ENCODE peak calls at places on chromosomes 13 and 19, in eight cellular contexts. One of them, this sample, is unnamed.

GRCh38 chr19:13790354-13790753 is 4.9 kb upstream of the ZSWIM4 start:
- DNase-seq in activated CD4-positive, CD25-positive, alpha-beta regulatory T cell treated with anti-CD3 and anti-CD28 coated beads, Interleukin-2, amount 50 U/mL, for 16 hours: no peak
- DNase-seq in activated CD4-positive, alpha-beta T cell treated with anti-CD3 and anti-CD28 coated beads, Interleukin-2, amount 50 U/mL, for 24 hours: no peak
- DNase-seq in fibroblast of the conjunctiva: no peak
- DNase-seq in NCI-H187: no peak
- DNase-seq in cardiac muscle cell: no peak
- DNase-seq in H54: no peak
- DNase-seq in fibroblast of lung: no peak
- DNase-seq in this sample: no peak

GRCh38 chr19:18401580-18402112 is 4.2 kb upstream of the LRRC25 start:
- DNase-seq in activated CD4-positive, CD25-positive, alpha-beta regulatory T cell treated with anti-CD3 and anti-CD28 coated beads, Interleukin-2, amount 50 U/mL, for 16 hours: no peak
- DNase-seq in activated CD4-positive, alpha-beta T cell treated with anti-CD3 and anti-CD28 coated beads, Interleukin-2, amount 50 U/mL, for 24 hours: no peak
- DNase-seq in fibroblast of the conjunctiva: no peak
- DNase-seq in NCI-H187: no peak
- DNase-seq in cardiac muscle cell: no peak
- DNase-seq in H54: no peak
- DNase-seq in fibroblast of lung: peak
- DNase-seq in this sample: no peak

GRCh38 chr13:64158910-64159309 is 2743.3 kb upstream of the PCDH20 start:
- DNase-seq in activated CD4-positive, CD25-positive, alpha-beta regulatory T cell treated with anti-CD3 and anti-CD28 coated beads, Interleukin-2, amount 50 U/mL, for 16 hours: no peak
- DNase-seq in activated CD4-positive, alpha-beta T cell treated with anti-CD3 and anti-CD28 coated beads, Interleukin-2, amount 50 U/mL, for 24 hours: no peak
- DNase-seq in fibroblast of the conjunctiva: peak
- DNase-seq in NCI-H187: no peak
- DNase-seq in cardiac muscle cell: no peak
- DNase-seq in H54: peak
- DNase-seq in fibroblast of lung: peak
- DNase-seq in this sample: no peak

GRCh38 chr19:3117746-3118145 is 18.1 kb upstream of the GNA15 start:
- DNase-seq in activated CD4-positive, CD25-positive, alpha-beta regulatory T cell treated with anti-CD3 and anti-CD28 coated beads, Interleukin-2, amount 50 U/mL, for 16 hours: no peak
- DNase-seq in activated CD4-positive, alpha-beta T cell treated with anti-CD3 and anti-CD28 coated beads, Interleukin-2, amount 50 U/mL, for 24 hours: no peak
- DNase-seq in fibroblast of the conjunctiva: no peak
- DNase-seq in NCI-H187: no peak
- DNase-seq in cardiac muscle cell: no peak
- DNase-seq in H54: no peak
- DNase-seq in fibroblast of lung: no peak
- DNase-seq in this sample: no peak

GRCh38 chr13:23549724-23550123 is 20.5 kb upstream of the TNFRSF19 start:
- DNase-seq in activated CD4-positive, CD25-positive, alpha-beta regulatory T cell treated with anti-CD3 and anti-CD28 coated beads, Interleukin-2, amount 50 U/mL, for 16 hours: no peak
- DNase-seq in activated CD4-positive, alpha-beta T cell treated with anti-CD3 and anti-CD28 coated beads, Interleukin-2, amount 50 U/mL, for 24 hours: no peak
- DNase-seq in fibroblast of the conjunctiva: no peak
- DNase-seq in NCI-H187: no peak
- DNase-seq in cardiac muscle cell: peak
- DNase-seq in H54: no peak
- DNase-seq in fibroblast of lung: no peak
- DNase-seq in this sample: no peak

GRCh38 chr13:36673838-36674326 is at the start of gene SERTM1:
- DNase-seq in activated CD4-positive, CD25-positive, alpha-beta regulatory T cell treated with anti-CD3 and anti-CD28 coated beads, Interleukin-2, amount 50 U/mL, for 16 hours: no peak
- DNase-seq in activated CD4-positive, alpha-beta T cell treated with anti-CD3 and anti-CD28 coated beads, Interleukin-2, amount 50 U/mL, for 24 hours: no peak
- DNase-seq in fibroblast of the conjunctiva: no peak
- DNase-seq in NCI-H187: peak
- DNase-seq in cardiac muscle cell: peak
- DNase-seq in H54: no peak
- DNase-seq in fibroblast of lung: no peak
- DNase-seq in this sample: no peak

GRCh38 chr13:75181906-75182305 is 300.1 kb downstream of the TBC1D4 start:
- DNase-seq in activated CD4-positive, CD25-positive, alpha-beta regulatory T cell treated with anti-CD3 and anti-CD28 coated beads, Interleukin-2, amount 50 U/mL, for 16 hours: no peak
- DNase-seq in activated CD4-positive, alpha-beta T cell treated with anti-CD3 and anti-CD28 coated beads, Interleukin-2, amount 50 U/mL, for 24 hours: no peak
- DNase-seq in fibroblast of the conjunctiva: no peak
- DNase-seq in NCI-H187: no peak
- DNase-seq in cardiac muscle cell: no peak
- DNase-seq in H54: peak
- DNase-seq in fibroblast of lung: peak
- DNase-seq in this sample: peak

GRCh38 chr19:34556500-34556899 is 74.9 kb downstream of the WTIP start:
- DNase-seq in activated CD4-positive, CD25-positive, alpha-beta regulatory T cell treated with anti-CD3 and anti-CD28 coated beads, Interleukin-2, amount 50 U/mL, for 16 hours: no peak
- DNase-seq in activated CD4-positive, alpha-beta T cell treated with anti-CD3 and anti-CD28 coated beads, Interleukin-2, amount 50 U/mL, for 24 hours: no peak
- DNase-seq in fibroblast of the conjunctiva: peak
- DNase-seq in NCI-H187: no peak
- DNase-seq in cardiac muscle cell: peak
- DNase-seq in H54: no peak
- DNase-seq in fibroblast of lung: no peak
- DNase-seq in this sample: no peak

GRCh38 chr13:112850273-112850672 is 118.7 kb upstream of the MCF2L start:
- DNase-seq in activated CD4-positive, CD25-positive, alpha-beta regulatory T cell treated with anti-CD3 and anti-CD28 coated beads, Interleukin-2, amount 50 U/mL, for 16 hours: no peak
- DNase-seq in activated CD4-positive, alpha-beta T cell treated with anti-CD3 and anti-CD28 coated beads, Interleukin-2, amount 50 U/mL, for 24 hours: no peak
- DNase-seq in fibroblast of the conjunctiva: no peak
- DNase-seq in NCI-H187: no peak
- DNase-seq in cardiac muscle cell: no peak
- DNase-seq in H54: no peak
- DNase-seq in fibroblast of lung: no peak
- DNase-seq in this sample: no peak

GRCh38 chr13:51525567-51526165 is 58.6 kb upstream of the WDFY2 start:
- DNase-seq in activated CD4-positive, CD25-positive, alpha-beta regulatory T cell treated with anti-CD3 and anti-CD28 coated beads, Interleukin-2, amount 50 U/mL, for 16 hours: no peak
- DNase-seq in activated CD4-positive, alpha-beta T cell treated with anti-CD3 and anti-CD28 coated beads, Interleukin-2, amount 50 U/mL, for 24 hours: no peak
- DNase-seq in fibroblast of the conjunctiva: no peak
- DNase-seq in NCI-H187: no peak
- DNase-seq in cardiac muscle cell: no peak
- DNase-seq in H54: no peak
- DNase-seq in fibroblast of lung: no peak
- DNase-seq in this sample: no peak

GRCh38 chr19:12841094-12841493 is 2.8 kb downstream of the MAST1 start:
- DNase-seq in activated CD4-positive, CD25-positive, alpha-beta regulatory T cell treated with anti-CD3 and anti-CD28 coated beads, Interleukin-2, amount 50 U/mL, for 16 hours: no peak
- DNase-seq in activated CD4-positive, alpha-beta T cell treated with anti-CD3 and anti-CD28 coated beads, Interleukin-2, amount 50 U/mL, for 24 hours: no peak
- DNase-seq in fibroblast of the conjunctiva: no peak
- DNase-seq in NCI-H187: peak
- DNase-seq in cardiac muscle cell: peak
- DNase-seq in H54: no peak
- DNase-seq in fibroblast of lung: peak
- DNase-seq in this sample: no peak

GRCh38 chr13:43675577-43675976 is 111.2 kb downstream of the ENOX1 start:
- DNase-seq in activated CD4-positive, CD25-positive, alpha-beta regulatory T cell treated with anti-CD3 and anti-CD28 coated beads, Interleukin-2, amount 50 U/mL, for 16 hours: no peak
- DNase-seq in activated CD4-positive, alpha-beta T cell treated with anti-CD3 and anti-CD28 coated beads, Interleukin-2, amount 50 U/mL, for 24 hours: no peak
- DNase-seq in fibroblast of the conjunctiva: no peak
- DNase-seq in NCI-H187: no peak
- DNase-seq in cardiac muscle cell: no peak
- DNase-seq in H54: no peak
- DNase-seq in fibroblast of lung: no peak
- DNase-seq in this sample: no peak

GRCh38 chr19:28426902-28427232 is 786.1 kb downstream of the UQCRFS1 start:
- DNase-seq in activated CD4-positive, CD25-positive, alpha-beta regulatory T cell treated with anti-CD3 and anti-CD28 coated beads, Interleukin-2, amount 50 U/mL, for 16 hours: no peak
- DNase-seq in activated CD4-positive, alpha-beta T cell treated with anti-CD3 and anti-CD28 coated beads, Interleukin-2, amount 50 U/mL, for 24 hours: no peak
- DNase-seq in fibroblast of the conjunctiva: no peak
- DNase-seq in NCI-H187: no peak
- DNase-seq in cardiac muscle cell: no peak
- DNase-seq in H54: peak
- DNase-seq in fibroblast of lung: peak
- DNase-seq in this sample: no peak

GRCh38 chr13:74246398-74246975 is 112.3 kb upstream of the KLF12 start:
- DNase-seq in activated CD4-positive, CD25-positive, alpha-beta regulatory T cell treated with anti-CD3 and anti-CD28 coated beads, Interleukin-2, amount 50 U/mL, for 16 hours: no peak
- DNase-seq in activated CD4-positive, alpha-beta T cell treated with anti-CD3 and anti-CD28 coated beads, Interleukin-2, amount 50 U/mL, for 24 hours: no peak
- DNase-seq in fibroblast of the conjunctiva: peak
- DNase-seq in NCI-H187: no peak
- DNase-seq in cardiac muscle cell: no peak
- DNase-seq in H54: no peak
- DNase-seq in fibroblast of lung: peak
- DNase-seq in this sample: no peak

GRCh38 chr19:52896431-52897148 is 845 bp downstream of the ZNF320 start:
- DNase-seq in activated CD4-positive, CD25-positive, alpha-beta regulatory T cell treated with anti-CD3 and anti-CD28 coated beads, Interleukin-2, amount 50 U/mL, for 16 hours: no peak
- DNase-seq in activated CD4-positive, alpha-beta T cell treated with anti-CD3 and anti-CD28 coated beads, Interleukin-2, amount 50 U/mL, for 24 hours: no peak
- DNase-seq in fibroblast of the conjunctiva: no peak
- DNase-seq in NCI-H187: no peak
- DNase-seq in cardiac muscle cell: peak
- DNase-seq in H54: peak
- DNase-seq in fibroblast of lung: peak
- DNase-seq in this sample: no peak

GRCh38 chr19:41324921-41325639 is 15.1 kb downstream of the CCDC97 start:
- DNase-seq in activated CD4-positive, CD25-positive, alpha-beta regulatory T cell treated with anti-CD3 and anti-CD28 coated beads, Interleukin-2, amount 50 U/mL, for 16 hours: no peak
- DNase-seq in activated CD4-positive, alpha-beta T cell treated with anti-CD3 and anti-CD28 coated beads, Interleukin-2, amount 50 U/mL, for 24 hours: no peak
- DNase-seq in fibroblast of the conjunctiva: peak
- DNase-seq in NCI-H187: no peak
- DNase-seq in cardiac muscle cell: peak
- DNase-seq in H54: peak
- DNase-seq in fibroblast of lung: peak
- DNase-seq in this sample: no peak

GRCh38 chr13:31105020-31105800 is 56.5 kb downstream of the HSPH1 start:
- DNase-seq in activated CD4-positive, CD25-positive, alpha-beta regulatory T cell treated with anti-CD3 and anti-CD28 coated beads, Interleukin-2, amount 50 U/mL, for 16 hours: no peak
- DNase-seq in activated CD4-positive, alpha-beta T cell treated with anti-CD3 and anti-CD28 coated beads, Interleukin-2, amount 50 U/mL, for 24 hours: no peak
- DNase-seq in fibroblast of the conjunctiva: no peak
- DNase-seq in NCI-H187: no peak
- DNase-seq in cardiac muscle cell: no peak
- DNase-seq in H54: no peak
- DNase-seq in fibroblast of lung: peak
- DNase-seq in this sample: no peak